ENCODE peak calls at places on chromosomes 6 and 20, in seven cellular contexts. One of them, this sample, is unnamed.

GRCh38 chr6:139296927-139297326 is 5.1 kb upstream of the TXLNB start:
- DNase-seq in neural crest cell: no peak
- DNase-seq in progenitor cell of endocrine pancreas: no peak
- DNase-seq in fibroblast of mammary gland: peak; percentile 84
- DNase-seq in mammary epithelial cell: peak; percentile 68
- DNase-seq in hepatocyte: no peak
- DNase-seq in CD8-positive, alpha-beta T cell: no peak
- DNase-seq in this sample: no peak

GRCh38 chr6:5294392-5295211 is 33.3 kb downstream of the FARS2 start:
- DNase-seq in neural crest cell: no peak
- DNase-seq in progenitor cell of endocrine pancreas: no peak
- DNase-seq in fibroblast of mammary gland: no peak
- DNase-seq in mammary epithelial cell: no peak
- DNase-seq in hepatocyte: no peak
- DNase-seq in CD8-positive, alpha-beta T cell: no peak
- DNase-seq in this sample: no peak

GRCh38 chr6:41428402-41428994 is 93.1 kb downstream of the NCR2 start:
- DNase-seq in neural crest cell: no peak
- DNase-seq in progenitor cell of endocrine pancreas: no peak
- DNase-seq in fibroblast of mammary gland: no peak
- DNase-seq in mammary epithelial cell: no peak
- DNase-seq in hepatocyte: peak; percentile 56
- DNase-seq in CD8-positive, alpha-beta T cell: no peak
- DNase-seq in this sample: no peak

GRCh38 chr20:23157741-23158140 is 71.6 kb upstream of the CD93 start:
- DNase-seq in neural crest cell: no peak
- DNase-seq in progenitor cell of endocrine pancreas: no peak
- DNase-seq in fibroblast of mammary gland: no peak
- DNase-seq in mammary epithelial cell: peak; percentile 75
- DNase-seq in hepatocyte: no peak
- DNase-seq in CD8-positive, alpha-beta T cell: no peak
- DNase-seq in this sample: peak; percentile 99

GRCh38 chr20:4883051-4883450 is 118.3 kb downstream of the SLC23A2 start:
- DNase-seq in neural crest cell: no peak
- DNase-seq in progenitor cell of endocrine pancreas: no peak
- DNase-seq in fibroblast of mammary gland: no peak
- DNase-seq in mammary epithelial cell: no peak
- DNase-seq in hepatocyte: no peak
- DNase-seq in CD8-positive, alpha-beta T cell: no peak
- DNase-seq in this sample: no peak

GRCh38 chr6:110875548-110876169 is 1.1 kb downstream of the AMD1 start:
- DNase-seq in neural crest cell: peak; percentile 46
- DNase-seq in progenitor cell of endocrine pancreas: peak; percentile 42
- DNase-seq in fibroblast of mammary gland: no peak
- DNase-seq in mammary epithelial cell: peak; percentile 47
- DNase-seq in hepatocyte: peak; percentile 76
- DNase-seq in CD8-positive, alpha-beta T cell: peak; percentile 35
- DNase-seq in this sample: peak; percentile 66

GRCh38 chr6:65707134-65707826 is at the start of gene EYS:
- DNase-seq in neural crest cell: no peak
- DNase-seq in progenitor cell of endocrine pancreas: no peak
- DNase-seq in fibroblast of mammary gland: no peak
- DNase-seq in mammary epithelial cell: no peak
- DNase-seq in hepatocyte: no peak
- DNase-seq in CD8-positive, alpha-beta T cell: no peak
- DNase-seq in this sample: no peak

GRCh38 chr6:43588194-43588593 is 12.2 kb downstream of the POLH start:
- DNase-seq in neural crest cell: no peak
- DNase-seq in progenitor cell of endocrine pancreas: no peak
- DNase-seq in fibroblast of mammary gland: no peak
- DNase-seq in mammary epithelial cell: no peak
- DNase-seq in hepatocyte: no peak
- DNase-seq in CD8-positive, alpha-beta T cell: no peak
- DNase-seq in this sample: no peak

GRCh38 chr6:140988780-140989179 is 1143.9 kb upstream of the GJE1 start:
- DNase-seq in neural crest cell: no peak
- DNase-seq in progenitor cell of endocrine pancreas: no peak
- DNase-seq in fibroblast of mammary gland: no peak
- DNase-seq in mammary epithelial cell: no peak
- DNase-seq in hepatocyte: no peak
- DNase-seq in CD8-positive, alpha-beta T cell: no peak
- DNase-seq in this sample: no peak

GRCh38 chr6:91606148-91606901 is 1019.5 kb upstream of the MAP3K7 start:
- DNase-seq in neural crest cell: no peak
- DNase-seq in progenitor cell of endocrine pancreas: no peak
- DNase-seq in fibroblast of mammary gland: no peak
- DNase-seq in mammary epithelial cell: no peak
- DNase-seq in hepatocyte: no peak
- DNase-seq in CD8-positive, alpha-beta T cell: no peak
- DNase-seq in this sample: no peak

GRCh38 chr20:48393721-48394120 is 434.1 kb downstream of the PREX1 start:
- DNase-seq in neural crest cell: no peak
- DNase-seq in progenitor cell of endocrine pancreas: no peak
- DNase-seq in fibroblast of mammary gland: no peak
- DNase-seq in mammary epithelial cell: no peak
- DNase-seq in hepatocyte: no peak
- DNase-seq in CD8-positive, alpha-beta T cell: no peak
- DNase-seq in this sample: no peak

GRCh38 chr20:38730167-38730988 is 6.1 kb downstream of the SLC32A1 start:
- DNase-seq in neural crest cell: no peak
- DNase-seq in progenitor cell of endocrine pancreas: no peak
- DNase-seq in fibroblast of mammary gland: no peak
- DNase-seq in mammary epithelial cell: no peak
- DNase-seq in hepatocyte: no peak
- DNase-seq in CD8-positive, alpha-beta T cell: no peak
- DNase-seq in this sample: no peak

GRCh38 chr6:112049051-112049799 is 4.7 kb upstream of the CCN6 start:
- DNase-seq in neural crest cell: no peak
- DNase-seq in progenitor cell of endocrine pancreas: no peak
- DNase-seq in fibroblast of mammary gland: no peak
- DNase-seq in mammary epithelial cell: peak; percentile 49
- DNase-seq in hepatocyte: no peak
- DNase-seq in CD8-positive, alpha-beta T cell: no peak
- DNase-seq in this sample: peak; percentile 11

GRCh38 chr6:5190467-5190866 is 70.3 kb downstream of the LYRM4 start:
- DNase-seq in neural crest cell: no peak
- DNase-seq in progenitor cell of endocrine pancreas: no peak
- DNase-seq in fibroblast of mammary gland: peak; percentile 95
- DNase-seq in mammary epithelial cell: peak; percentile 90
- DNase-seq in hepatocyte: peak; percentile 66
- DNase-seq in CD8-positive, alpha-beta T cell: no peak
- DNase-seq in this sample: peak; percentile 89

GRCh38 chr6:119237177-119237715 is 112.3 kb downstream of the MAN1A1 start:
- DNase-seq in neural crest cell: no peak
- DNase-seq in progenitor cell of endocrine pancreas: no peak
- DNase-seq in fibroblast of mammary gland: peak; percentile 11
- DNase-seq in mammary epithelial cell: no peak
- DNase-seq in hepatocyte: no peak
- DNase-seq in CD8-positive, alpha-beta T cell: no peak
- DNase-seq in this sample: no peak

GRCh38 chr6:125009578-125009977 is 47.3 kb downstream of the RNF217 start:
- DNase-seq in neural crest cell: no peak
- DNase-seq in progenitor cell of endocrine pancreas: no peak
- DNase-seq in fibroblast of mammary gland: peak; percentile 23
- DNase-seq in mammary epithelial cell: no peak
- DNase-seq in hepatocyte: no peak
- DNase-seq in CD8-positive, alpha-beta T cell: no peak
- DNase-seq in this sample: no peak

GRCh38 chr20:37511605-37512275 is 9.3 kb upstream of the NNAT start:
- DNase-seq in neural crest cell: no peak
- DNase-seq in progenitor cell of endocrine pancreas: no peak
- DNase-seq in fibroblast of mammary gland: peak; percentile 79
- DNase-seq in mammary epithelial cell: peak; percentile 45
- DNase-seq in hepatocyte: no peak
- DNase-seq in CD8-positive, alpha-beta T cell: no peak
- DNase-seq in this sample: no peak

GRCh38 chr6:32922083-32922482 is 18.7 kb downstream of the HLA-DMB start:
- DNase-seq in neural crest cell: no peak
- DNase-seq in progenitor cell of endocrine pancreas: no peak
- DNase-seq in fibroblast of mammary gland: no peak
- DNase-seq in mammary epithelial cell: no peak
- DNase-seq in hepatocyte: no peak
- DNase-seq in CD8-positive, alpha-beta T cell: no peak
- DNase-seq in this sample: no peak

GRCh38 chr6:53916804-53917463 is 122.1 kb downstream of the LRRC1 start:
- DNase-seq in neural crest cell: no peak
- DNase-seq in progenitor cell of endocrine pancreas: no peak
- DNase-seq in fibroblast of mammary gland: no peak
- DNase-seq in mammary epithelial cell: no peak
- DNase-seq in hepatocyte: no peak
- DNase-seq in CD8-positive, alpha-beta T cell: no peak
- DNase-seq in this sample: no peak

GRCh38 chr6:149924206-149924932 is 1.4 kb upstream of the RAET1G start:
- DNase-seq in neural crest cell: no peak
- DNase-seq in progenitor cell of endocrine pancreas: no peak
- DNase-seq in fibroblast of mammary gland: no peak
- DNase-seq in mammary epithelial cell: no peak
- DNase-seq in hepatocyte: no peak
- DNase-seq in CD8-positive, alpha-beta T cell: no peak
- DNase-seq in this sample: no peak

GRCh38 chr20:41566896-41567527 is 51.2 kb downstream of the CHD6 start:
- DNase-seq in neural crest cell: no peak
- DNase-seq in progenitor cell of endocrine pancreas: no peak
- DNase-seq in fibroblast of mammary gland: no peak
- DNase-seq in mammary epithelial cell: no peak
- DNase-seq in hepatocyte: no peak
- DNase-seq in CD8-positive, alpha-beta T cell: no peak
- DNase-seq in this sample: no peak

GRCh38 chr6:136440187-136440582 is 110.0 kb downstream of the MAP7 start:
- DNase-seq in neural crest cell: no peak
- DNase-seq in progenitor cell of endocrine pancreas: no peak
- DNase-seq in fibroblast of mammary gland: no peak
- DNase-seq in mammary epithelial cell: peak; percentile 67
- DNase-seq in hepatocyte: no peak
- DNase-seq in CD8-positive, alpha-beta T cell: no peak
- DNase-seq in this sample: peak; percentile 58

GRCh38 chr6:53833147-53833546 is 38.3 kb downstream of the LRRC1 start:
- DNase-seq in neural crest cell: no peak
- DNase-seq in progenitor cell of endocrine pancreas: no peak
- DNase-seq in fibroblast of mammary gland: no peak
- DNase-seq in mammary epithelial cell: no peak
- DNase-seq in hepatocyte: no peak
- DNase-seq in CD8-positive, alpha-beta T cell: no peak
- DNase-seq in this sample: no peak

GRCh38 chr6:130517444-130517931 is 151.7 kb downstream of the TMEM200A start:
- DNase-seq in neural crest cell: no peak
- DNase-seq in progenitor cell of endocrine pancreas: no peak
- DNase-seq in fibroblast of mammary gland: peak; percentile 28
- DNase-seq in mammary epithelial cell: peak; percentile 95
- DNase-seq in hepatocyte: no peak
- DNase-seq in CD8-positive, alpha-beta T cell: no peak
- DNase-seq in this sample: peak; percentile 57

GRCh38 chr6:149094934-149095341 is 222.6 kb upstream of the TAB2 start:
- DNase-seq in neural crest cell: no peak
- DNase-seq in progenitor cell of endocrine pancreas: no peak
- DNase-seq in fibroblast of mammary gland: peak; percentile 12
- DNase-seq in mammary epithelial cell: no peak
- DNase-seq in hepatocyte: no peak
- DNase-seq in CD8-positive, alpha-beta T cell: no peak
- DNase-seq in this sample: no peak

DNA sequence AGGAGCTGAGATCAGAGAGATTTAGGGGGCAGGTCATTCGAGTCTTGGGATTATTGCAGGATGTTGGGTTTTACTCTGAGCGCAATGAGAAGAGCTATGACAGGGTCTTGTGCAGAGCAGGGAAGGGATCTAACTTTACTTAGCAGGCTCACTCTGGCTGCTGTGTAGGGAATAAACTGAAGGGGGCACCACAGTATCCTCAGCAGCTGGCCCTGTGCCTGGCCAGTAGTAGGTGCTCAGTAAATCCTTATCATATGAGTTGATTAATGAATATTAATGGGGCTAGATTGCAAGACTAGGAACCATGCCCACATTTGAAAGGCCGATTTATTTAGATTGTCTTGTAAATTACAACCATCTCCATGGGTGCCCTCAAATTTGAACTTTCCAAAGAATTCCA is 4.6 kb upstream of the MDGA1 start:
- DNase-seq in neural crest cell: no peak
- DNase-seq in progenitor cell of endocrine pancreas: no peak
- DNase-seq in fibroblast of mammary gland: no peak
- DNase-seq in mammary epithelial cell: no peak
- DNase-seq in hepatocyte: no peak
- DNase-seq in CD8-positive, alpha-beta T cell: no peak
- DNase-seq in this sample: no peak
- TF ChIP-seq CTCF in neural crest cell: peak; percentile 35
- TF ChIP-seq CTCF in progenitor cell of endocrine pancreas: peak; percentile 14
- TF ChIP-seq CTCF in fibroblast of mammary gland: peak; percentile 6
- TF ChIP-seq CTCF in mammary epithelial cell: no peak
- TF ChIP-seq CTCF in hepatocyte: no peak
- TF ChIP-seq CTCF in CD8-positive, alpha-beta T cell: no peak
- TF ChIP-seq CTCF in this sample: no peak

GRCh38 chr6:29916741-29917140 is 25.6 kb upstream of the HLA-A start:
- DNase-seq in neural crest cell: no peak
- DNase-seq in progenitor cell of endocrine pancreas: no peak
- DNase-seq in fibroblast of mammary gland: no peak
- DNase-seq in mammary epithelial cell: no peak
- DNase-seq in hepatocyte: no peak
- DNase-seq in CD8-positive, alpha-beta T cell: no peak
- DNase-seq in this sample: no peak

GRCh38 chr6:29919506-29919905 is 22.8 kb upstream of the HLA-A start:
- DNase-seq in neural crest cell: no peak
- DNase-seq in progenitor cell of endocrine pancreas: no peak
- DNase-seq in fibroblast of mammary gland: no peak
- DNase-seq in mammary epithelial cell: no peak
- DNase-seq in hepatocyte: no peak
- DNase-seq in CD8-positive, alpha-beta T cell: no peak
- DNase-seq in this sample: no peak

GRCh38 chr6:29912840-29913239 is 29.5 kb upstream of the HLA-A start:
- DNase-seq in neural crest cell: no peak
- DNase-seq in progenitor cell of endocrine pancreas: no peak
- DNase-seq in fibroblast of mammary gland: no peak
- DNase-seq in mammary epithelial cell: no peak
- DNase-seq in hepatocyte: no peak
- DNase-seq in CD8-positive, alpha-beta T cell: no peak
- DNase-seq in this sample: no peak

GRCh38 chr6:29917843-29918242 is 24.5 kb upstream of the HLA-A start:
- DNase-seq in neural crest cell: no peak
- DNase-seq in progenitor cell of endocrine pancreas: no peak
- DNase-seq in fibroblast of mammary gland: no peak
- DNase-seq in mammary epithelial cell: no peak
- DNase-seq in hepatocyte: no peak
- DNase-seq in CD8-positive, alpha-beta T cell: no peak
- DNase-seq in this sample: no peak
- TF ChIP-seq CTCF in neural crest cell: no peak
- TF ChIP-seq CTCF in progenitor cell of endocrine pancreas: no peak
- TF ChIP-seq CTCF in fibroblast of mammary gland: no peak
- TF ChIP-seq CTCF in mammary epithelial cell: no peak
- TF ChIP-seq CTCF in hepatocyte: no peak
- TF ChIP-seq CTCF in CD8-positive, alpha-beta T cell: no peak
- TF ChIP-seq CTCF in this sample: no peak

GRCh38 chr6:159654483-159655098 is 38.5 kb downstream of the SOD2 start:
- DNase-seq in neural crest cell: no peak
- DNase-seq in progenitor cell of endocrine pancreas: no peak
- DNase-seq in fibroblast of mammary gland: peak; percentile 74
- DNase-seq in mammary epithelial cell: peak; percentile 24
- DNase-seq in hepatocyte: peak; percentile 80
- DNase-seq in CD8-positive, alpha-beta T cell: no peak
- DNase-seq in this sample: peak; percentile 71
- TF ChIP-seq CTCF in neural crest cell: peak; percentile 83
- TF ChIP-seq CTCF in progenitor cell of endocrine pancreas: peak; percentile 80
- TF ChIP-seq CTCF in fibroblast of mammary gland: peak; percentile 50
- TF ChIP-seq CTCF in mammary epithelial cell: peak; percentile 58
- TF ChIP-seq CTCF in hepatocyte: peak; percentile 79
- TF ChIP-seq CTCF in CD8-positive, alpha-beta T cell: peak; percentile 92
- TF ChIP-seq CTCF in this sample: peak; percentile 54

GRCh38 chr6:96153775-96154174 is 138.0 kb downstream of the FUT9 start:
- DNase-seq in neural crest cell: no peak
- DNase-seq in progenitor cell of endocrine pancreas: no peak
- DNase-seq in fibroblast of mammary gland: no peak
- DNase-seq in mammary epithelial cell: no peak
- DNase-seq in hepatocyte: no peak
- DNase-seq in CD8-positive, alpha-beta T cell: no peak
- DNase-seq in this sample: no peak
- TF ChIP-seq CTCF in neural crest cell: no peak
- TF ChIP-seq CTCF in progenitor cell of endocrine pancreas: no peak
- TF ChIP-seq CTCF in fibroblast of mammary gland: no peak
- TF ChIP-seq CTCF in mammary epithelial cell: no peak
- TF ChIP-seq CTCF in hepatocyte: peak; percentile 5
- TF ChIP-seq CTCF in CD8-positive, alpha-beta T cell: no peak
- TF ChIP-seq CTCF in this sample: no peak

This sample was measured in MCF 10A.